ENCODE peak calls at places on chromosomes 3 and 15, in four cellular contexts. R is H1, K is HepG2, H is GM12878. I is an unnamed sample. For H3K4me1, the result is how much of the 10 kb centered on the place peaks cover.

GRCh38 chr3:125050486-125051172 is 5.2 kb downstream of the HEG1 start:
- DNase-seq in H (no peak), R (no peak), K (no peak), I (no peak)

GRCh38 chr3:125647318-125648014 is 52.2 kb upstream of the OSBPL11 start:
- DNase-seq in H (no peak), R (peak), K (no peak), I (no peak)

GRCh38 chr3:46209751-46210470 is 1.8 kb upstream of the CCR1 start:
- DNase-seq in R (no peak), H (no peak), K (no peak), I (no peak)

GRCh38 chr3:54773251-54773650 is 154.6 kb downstream of the LRTM1 start:
- DNase-seq in K (no peak), H (no peak), R (no peak), I (no peak)

GRCh38 chr3:119145128-119145499 is 851 bp upstream of the TEX55 start:
- DNase-seq in H (no peak), R (no peak), K (no peak), I (no peak)

GRCh38 chr15:28989239-28989830 is 103.6 kb downstream of the APBA2 start:
- DNase-seq in R (no peak), H (no peak), K (no peak), I (no peak)

GRCh38 chr3:178845446-178846118 is 226.0 kb downstream of the ZMAT3 start:
- DNase-seq in K (no peak), H (no peak), R (no peak), I (no peak)

GRCh38 chr3:136343873-136344281 is 93.7 kb downstream of the PCCB start:
- DNase-seq in K (peak), R (no peak), H (no peak), I (no peak)

GRCh38 chr15:37370938-37371337 is 270.6 kb upstream of the MEIS2 start:
- DNase-seq in H (no peak), R (no peak), K (no peak), I (no peak)

GRCh38 chr3:9404680-9405079 is 7.3 kb downstream of the SETD5 start:
- DNase-seq in H (no peak), K (no peak), R (no peak), I (no peak)

GRCh38 chr3:32387512-32387911 is 4.1 kb upstream of the CMTM7 start:
- DNase-seq in K (no peak), R (no peak), H (no peak), I (no peak)

GRCh38 chr15:51405646-51406194 is 64.3 kb downstream of the GLDN start:
- DNase-seq in H (no peak), K (no peak), R (peak), I (no peak)

GRCh38 chr15:69093127-69093526 is 67.3 kb upstream of the GLCE start:
- DNase-seq in R (no peak), H (no peak), K (no peak), I (no peak)

GRCh38 chr3:57530071-57530608 is 14.0 kb downstream of the DNAH12 start:
- DNase-seq in K (no peak), R (no peak), H (no peak), I (no peak)

GRCh38 chr3:32452009-32452408 is 50.6 kb downstream of the CMTM6 start:
- DNase-seq in K (no peak), R (no peak), H (no peak), I (no peak)

GRCh38 chr3:22372292-22372949 is 621.4 kb upstream of the ZNF385D start:
- DNase-seq in K (no peak), H (no peak), R (peak), I (peak)

GRCh38 chr3:142904639-142905441 is 16.0 kb upstream of the PCOLCE2 start:
- DNase-seq in R (peak), K (peak), H (no peak), I (no peak)

GRCh38 chr15:101012326-101013040 is 93.3 kb downstream of the LRRK1 start:
- DNase-seq in K (no peak), R (peak), H (no peak), I (no peak)

GRCh38 chr3:178059124-178059523 is 477.1 kb upstream of the KCNMB2 start:
- DNase-seq in R (no peak), H (no peak), K (peak), I (no peak)

GRCh38 chr3:102662223-102662622 is 227.4 kb downstream of the ZPLD1 start:
- DNase-seq in K (no peak), H (no peak), R (no peak), I (no peak)
- TF ChIP-seq SUZ12 in K (no peak), H (no peak), R (no peak), I (no peak)

DNA sequence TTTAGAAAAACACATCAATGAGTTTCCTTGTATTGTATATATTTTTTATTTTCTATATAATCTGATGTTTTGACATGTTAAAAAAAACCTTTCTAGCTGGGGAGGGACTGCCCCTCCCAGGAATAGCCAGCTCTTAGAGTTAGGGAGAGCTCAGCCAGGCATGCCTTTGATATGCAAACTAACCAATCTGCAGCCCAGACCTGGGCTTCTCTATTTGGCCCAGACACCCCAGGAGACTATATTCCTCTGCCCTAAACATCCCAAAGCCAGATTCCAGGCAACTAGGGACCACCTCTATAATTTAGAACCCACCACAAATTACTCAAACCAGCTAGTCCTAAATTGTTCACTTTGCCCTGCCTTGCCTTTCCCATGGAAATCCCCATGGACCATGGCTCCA is 390.9 kb upstream of the ADAMTS9 start:
- DNase-seq in H (no peak), K (no peak), R (no peak), I (no peak)
- TF ChIP-seq YY1 in H (no peak), K (no peak), R (no peak), I (no peak)

GRCh38 chr15:67836477-67836876 is 3.4 kb downstream of the RNU6-1 start:
- DNase-seq in K (no peak), R (peak), H (no peak), I (no peak)
- H3K4me1 ChIP-seq in K (half or more), R (under half), H (under half), I (under half)

GRCh38 chr3:37024092-37024491 is 30.8 kb downstream of the MLH1 start:
- DNase-seq in R (no peak), H (no peak), K (no peak), I (no peak)
- TF ChIP-seq SUZ12 in R (no peak), H (no peak), K (no peak), I (no peak)

I was measured in NT2/D1.